ENCODE peak calls at places on chromosome 1, in four cellular contexts. I, Y, F and U are unnamed samples.

GRCh38 chr1:205286335-205286950 is 35.1 kb downstream of the NUAK2 start:
- DNase-seq in Y (no peak), F (no peak), I (no peak), U (no peak)

GRCh38 chr1:15186846-15187151 is 33.3 kb downstream of the TMEM51 start:
- DNase-seq in Y (no peak), F (no peak), I (no peak), U (no peak)

GRCh38 chr1:23126801-23127200 is 41.9 kb downstream of the LUZP1 start:
- DNase-seq in I (no peak), Y (no peak), F (no peak), U (no peak)

GRCh38 chr1:58287894-58288623 is 258.5 kb downstream of the OMA1 start:
- DNase-seq in I (no peak), F (no peak), Y (no peak), U (no peak)

GRCh38 chr1:64469614-64469976 is 334 bp upstream of the CACHD1 start:
- DNase-seq in I (peak), F (no peak), Y (no peak), U (peak)

GRCh38 chr1:116741781-116742565 is 12.3 kb upstream of the CD2 start:
- DNase-seq in F (no peak), Y (no peak), I (no peak), U (no peak)

GRCh38 chr1:206590025-206590834 is 22.0 kb downstream of the EIF2D start:
- DNase-seq in I (no peak), F (no peak), Y (no peak), U (no peak)

GRCh38 chr1:110011527-110012041 is 22.8 kb upstream of the STRIP1 start:
- DNase-seq in I (no peak), F (no peak), Y (no peak), U (no peak)

GRCh38 chr1:73998348-73998959 is 199.5 kb downstream of the LRRIQ3 start:
- DNase-seq in I (no peak), Y (no peak), F (no peak), U (no peak)

GRCh38 chr1:225919906-225920305 is 4.1 kb downstream of the PYCR2 start:
- DNase-seq in Y (peak), I (no peak), F (no peak), U (peak)

GRCh38 chr1:180309338-180309737 is 79.3 kb downstream of the LHX4 start:
- DNase-seq in I (no peak), Y (no peak), F (no peak), U (no peak)

GRCh38 chr1:87093286-87093685 is 178.9 kb downstream of the HS2ST1 start:
- DNase-seq in F (no peak), Y (no peak), I (no peak), U (no peak)

GRCh38 chr1:78884685-78885452 is 121.7 kb downstream of the ADGRL4 start:
- DNase-seq in I (no peak), Y (no peak), F (no peak), U (no peak)

GRCh38 chr1:67792756-67793475 is 40.4 kb downstream of the GNG12 start:
- DNase-seq in F (no peak), I (no peak), Y (no peak), U (no peak)

GRCh38 chr1:97378596-97378995 is 542.2 kb downstream of the DPYD start:
- DNase-seq in I (no peak), Y (no peak), F (no peak), U (no peak)

GRCh38 chr1:51564124-51564523 is 45.1 kb upstream of the EPS15 start:
- DNase-seq in I (no peak), F (no peak), Y (no peak), U (no peak)

GRCh38 chr1:200223613-200224012 is 186.2 kb downstream of the ZNF281 start:
- DNase-seq in F (no peak), I (no peak), Y (no peak), U (no peak)

GRCh38 chr1:20187103-20187812 is 940 bp upstream of the PLA2G2C start:
- DNase-seq in I (no peak), F (no peak), Y (no peak), U (no peak)

GRCh38 chr1:94270801-94271203 is 33.4 kb upstream of the ARHGAP29 start:
- DNase-seq in F (no peak), Y (no peak), I (no peak), U (no peak)

GRCh38 chr1:18954270-18955071 is 2.0 kb downstream of the IFFO2 start:
- DNase-seq in I (no peak), F (no peak), Y (no peak), U (no peak)

GRCh38 chr1:54337928-54338327 is 68.3 kb downstream of the SSBP3 start:
- DNase-seq in Y (no peak), F (no peak), I (no peak), U (no peak)

GRCh38 chr1:145716641-145717061 is 2.6 kb upstream of the CD160 start:
- DNase-seq in I (no peak), Y (no peak), F (no peak), U (no peak)

GRCh38 chr1:201598396-201598795 is 59.5 kb downstream of the NAV1 start:
- DNase-seq in Y (no peak), I (no peak), F (no peak), U (no peak)

GRCh38 chr1:237679687-237680086 is 211.0 kb downstream of the ZP4 start:
- DNase-seq in I (no peak), Y (no peak), F (no peak), U (no peak)

GRCh38 chr1:21931171-21932093 is 5.7 kb downstream of the HSPG2 start:
- DNase-seq in Y (peak), F (peak), I (no peak), U (peak)

GRCh38 chr1:17587693-17588047 is 48.2 kb downstream of the ARHGEF10L start:
- DNase-seq in I (no peak), F (no peak), Y (no peak), U (no peak)

GRCh38 chr1:111219466-111220286 is 7.8 kb upstream of the CHI3L2 start:
- DNase-seq in I (no peak), F (no peak), Y (no peak), U (no peak)

GRCh38 chr1:204983881-204984280 is 59.1 kb upstream of the CNTN2 start:
- DNase-seq in F (no peak), I (no peak), Y (no peak), U (no peak)

GRCh38 chr1:6270432-6270831 is 9.5 kb upstream of the GPR153 start:
- DNase-seq in F (no peak), I (no peak), Y (no peak), U (no peak)

GRCh38 chr1:184973308-184974085 is 811 bp downstream of the NIBAN1 start:
- DNase-seq in F (no peak), Y (peak), I (no peak), U (peak)

GRCh38 chr1:161487483-161487827 is 17.8 kb upstream of the FCGR2A start:
- DNase-seq in Y (no peak), I (no peak), F (no peak), U (no peak)

GRCh38 chr1:181551249-181551648 is 67.9 kb downstream of the CACNA1E start:
- DNase-seq in F (no peak), Y (no peak), I (no peak), U (no peak)

GRCh38 chr1:34590211-34590623 is 164.6 kb upstream of the GJB5 start:
- DNase-seq in I (no peak), F (no peak), Y (no peak), U (no peak)

GRCh38 chr1:236945002-236945401 is 59.2 kb downstream of the MT1HL1 start:
- DNase-seq in F (no peak), Y (no peak), I (no peak), U (no peak)

GRCh38 chr1:183593356-183593755 is 3.1 kb upstream of the NCF2 start:
- DNase-seq in Y (no peak), F (no peak), I (no peak), U (no peak)

GRCh38 chr1:108830119-108831008 is 26.5 kb downstream of the AKNAD1 start:
- DNase-seq in Y (no peak), F (peak), I (peak), U (peak)

GRCh38 chr1:108826081-108826635 is 30.7 kb downstream of the AKNAD1 start:
- DNase-seq in Y (no peak), I (peak), F (no peak), U (no peak)

GRCh38 chr1:108829498-108829916 is 27.4 kb downstream of the AKNAD1 start:
- DNase-seq in Y (no peak), I (peak), F (no peak), U (no peak)

GRCh38 chr1:108831225-108831624 is 25.7 kb downstream of the AKNAD1 start:
- DNase-seq in I (peak), F (no peak), Y (no peak), U (no peak)

DNA sequence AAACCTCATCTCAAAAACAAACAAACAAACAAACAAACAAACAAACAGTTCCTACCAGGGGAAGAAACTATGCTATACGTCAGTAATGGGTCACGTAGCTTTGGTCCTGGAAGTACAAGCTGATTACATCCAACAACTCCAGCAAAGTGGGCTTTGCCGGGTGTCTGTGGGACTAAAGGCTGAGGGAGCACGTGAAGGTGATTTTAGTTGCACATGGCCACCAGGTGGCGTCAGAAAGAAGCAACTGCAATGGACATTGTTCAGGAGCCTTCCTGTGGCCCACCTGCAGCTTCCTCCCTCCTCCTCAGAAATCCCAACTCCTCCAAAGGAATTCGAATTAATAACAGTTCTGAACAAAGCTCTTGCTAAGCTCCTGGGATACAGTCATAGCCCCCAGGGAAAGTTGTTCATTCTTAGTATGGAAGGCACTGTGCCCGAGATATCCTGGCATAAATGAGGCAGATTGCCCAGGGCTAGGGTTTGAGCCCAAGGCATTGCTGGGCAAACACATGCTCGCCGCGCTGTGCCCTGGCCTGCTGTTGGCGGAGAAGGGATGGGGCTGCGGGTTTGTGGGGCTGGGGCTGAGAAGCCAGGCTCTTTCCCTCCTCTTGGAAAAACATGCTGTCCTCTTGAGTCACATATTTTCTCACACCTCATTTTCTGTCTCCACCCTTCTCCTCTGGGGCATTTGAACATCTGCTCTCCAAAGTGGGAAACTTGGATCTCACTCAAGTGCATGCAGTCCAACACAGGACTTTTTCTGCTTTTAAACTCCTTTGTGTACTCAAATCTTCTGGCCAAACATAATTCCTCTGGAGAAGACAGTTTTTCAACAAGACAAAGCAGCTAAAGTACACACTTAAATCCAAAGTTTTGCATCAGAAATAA is 28.6 kb downstream of the AKNAD1 start:
- DNase-seq in F (peak), I (peak), Y (peak), U (peak)
- TF ChIP-seq CTCF in F (peak), I (peak), Y (peak), U (peak)

DNA sequence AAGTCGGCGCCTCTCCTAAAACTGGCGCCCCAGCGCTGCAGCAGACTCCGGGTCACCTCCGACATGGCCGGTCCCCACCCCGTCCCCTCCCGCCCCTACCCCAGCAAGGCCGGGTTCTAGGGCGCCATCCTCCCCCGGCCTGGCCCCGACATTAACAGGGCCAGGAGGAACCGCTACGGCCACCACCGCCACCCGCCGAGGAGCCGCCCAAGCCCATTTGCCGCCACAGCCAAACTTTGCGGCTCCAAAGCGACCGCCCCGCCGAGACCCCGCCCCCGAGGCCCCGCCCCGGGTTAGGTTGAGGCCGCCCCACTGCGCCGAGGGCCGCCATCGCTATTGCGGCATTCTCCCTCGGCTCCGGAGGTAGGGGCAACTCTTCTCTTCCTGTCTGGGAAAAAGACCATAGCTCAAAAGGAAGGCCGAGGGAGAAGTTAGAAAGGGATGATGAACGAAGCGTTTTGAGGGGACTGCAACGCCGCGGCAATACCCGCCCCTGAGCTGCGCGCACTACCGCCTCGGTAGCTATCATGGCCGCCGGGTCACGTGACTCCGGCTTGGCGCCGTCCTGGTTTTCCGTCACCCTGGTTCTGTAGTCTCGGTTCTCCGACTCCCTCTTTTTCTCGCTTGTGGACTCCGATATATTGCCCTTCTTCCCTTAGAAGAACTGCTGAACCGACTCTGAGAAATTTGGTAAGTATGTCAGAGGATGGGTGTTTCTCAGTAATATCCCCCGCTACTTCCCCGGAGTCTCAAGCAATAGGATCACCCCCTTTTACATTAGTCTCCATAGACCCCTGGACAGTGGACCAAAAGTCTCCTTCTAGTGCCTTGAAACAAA is at the start of the genes AIDA and BROX:
- DNase-seq in Y (peak), I (peak), F (peak), U (peak)
- TF ChIP-seq EP300 in Y (no peak), I (no peak), F (peak), U (no peak)

GRCh38 chr1:228486596-228487335 is 416 bp upstream of the RNF187 start:
- DNase-seq in Y (peak), F (peak), I (peak), U (peak)
- TF ChIP-seq CTCF in Y (no peak), F (peak), I (no peak), U (no peak)

GRCh38 chr1:10168912-10169514 is 41.4 kb upstream of the KIF1B start:
- DNase-seq in F (no peak), Y (no peak), I (no peak), U (no peak)

GRCh38 chr1:10171105-10171767 is 39.1 kb upstream of the KIF1B start:
- DNase-seq in I (no peak), F (no peak), Y (no peak), U (no peak)

GRCh38 chr1:10171995-10172669 is 38.2 kb upstream of the KIF1B start:
- DNase-seq in I (no peak), Y (no peak), F (no peak), U (no peak)

GRCh38 chr1:10173582-10173981 is 36.8 kb upstream of the KIF1B start:
- DNase-seq in Y (no peak), I (no peak), F (no peak), U (peak)

DNA sequence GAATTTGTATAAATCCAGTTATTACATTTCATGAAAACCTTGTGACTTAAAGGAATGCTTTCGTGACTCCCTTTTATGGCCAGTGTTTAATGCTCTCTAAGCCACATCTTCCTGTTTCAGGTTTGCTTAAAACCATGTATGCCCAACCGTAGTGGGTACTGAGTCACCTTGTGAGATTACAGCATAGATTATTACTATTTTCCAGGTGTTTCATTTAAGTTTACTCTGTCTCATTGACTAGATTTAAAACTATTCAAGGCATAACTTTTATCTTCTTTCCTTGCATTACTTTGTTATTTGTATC is 40.1 kb upstream of the KIF1B start:
- DNase-seq in Y (no peak), I (no peak), F (no peak), U (no peak)
- TF ChIP-seq EP300 in Y (no peak), I (no peak), F (no peak), U (no peak)

GRCh38 chr1:150268342-150268705 is 492 bp downstream of the APH1A start:
- DNase-seq in I (no peak), F (no peak), Y (peak), U (no peak)

GRCh38 chr1:150273310-150273709 is 720 bp downstream of the C1orf54 start:
- DNase-seq in F (no peak), I (no peak), Y (no peak), U (no peak)

GRCh38 chr1:150268706-150269403 is at the start of gene APH1A:
- DNase-seq in Y (peak), I (peak), F (peak), U (peak)

GRCh38 chr1:150267896-150268295 is 920 bp downstream of the APH1A start:
- DNase-seq in Y (no peak), F (no peak), I (no peak), U (no peak)

GRCh38 chr1:150272379-150272840 is at the start of gene C1orf54:
- DNase-seq in F (peak), Y (no peak), I (no peak), U (no peak)
- TF ChIP-seq CTCF in F (no peak), Y (no peak), I (peak), U (no peak)